ENCODE peak calls at places on chromosomes 3 and 15, in nine cellular contexts. E is neural crest cell, R is GM20000, M is esophagus squamous epithelium, U is brain microvascular endothelial cell, O is cardiac muscle cell, C is RWPE1, H is Calu3, P is NB4. W is an unnamed sample.

GRCh38 chr3:52039426-52039825 is 16.9 kb downstream of the DUSP7 start:
- DNase-seq in M (no peak), C (no peak), H (no peak), U (no peak), O (no peak), E (no peak), R (no peak), P (no peak), W (no peak)

GRCh38 chr3:104018541-104018940 is 1348.2 kb upstream of the ALCAM start:
- DNase-seq in H (no peak), U (no peak), E (no peak), C (peak), M (no peak), R (no peak), P (no peak), O (no peak), W (no peak)

GRCh38 chr3:178263236-178263916 is 272.9 kb upstream of the KCNMB2 start:
- DNase-seq in E (no peak), O (peak), C (no peak), R (no peak), M (no peak), H (no peak), U (no peak), P (peak), W (no peak)

GRCh38 chr15:35092846-35093245 is 7.8 kb upstream of the NANOGP8 start:
- DNase-seq in U (no peak), P (no peak), O (no peak), M (no peak), H (no peak), R (no peak), E (no peak), C (no peak), W (no peak)

GRCh38 chr15:43143203-43143941 is 10.0 kb downstream of the TMEM62 start:
- DNase-seq in M (no peak), U (no peak), E (no peak), P (no peak), O (no peak), R (peak), C (no peak), H (no peak), W (peak)

GRCh38 chr15:38707802-38708671 is 143.4 kb upstream of the RASGRP1 start:
- DNase-seq in C (peak), P (peak), O (peak), U (peak), E (peak), R (peak), M (no peak), H (peak), W (peak)

GRCh38 chr3:98525494-98525893 is 2.8 kb upstream of the CLDND1 start:
- DNase-seq in O (no peak), R (peak), P (no peak), U (no peak), M (no peak), C (no peak), E (no peak), H (no peak), W (no peak)

GRCh38 chr15:40536501-40536900 is 28.3 kb downstream of the CCDC32 start:
- DNase-seq in P (no peak), O (peak), H (no peak), M (no peak), R (no peak), C (no peak), E (no peak), U (peak), W (no peak)

GRCh38 chr15:77821188-77821958 is 188.7 kb upstream of the LINGO1 start:
- DNase-seq in R (peak), P (peak), E (peak), O (peak), C (peak), U (peak), H (peak), M (no peak), W (peak)

GRCh38 chr3:137854498-137855285 is 90.6 kb downstream of the SOX14 start:
- DNase-seq in E (no peak), C (no peak), U (no peak), P (no peak), H (no peak), O (no peak), M (no peak), R (no peak), W (no peak)

DNA sequence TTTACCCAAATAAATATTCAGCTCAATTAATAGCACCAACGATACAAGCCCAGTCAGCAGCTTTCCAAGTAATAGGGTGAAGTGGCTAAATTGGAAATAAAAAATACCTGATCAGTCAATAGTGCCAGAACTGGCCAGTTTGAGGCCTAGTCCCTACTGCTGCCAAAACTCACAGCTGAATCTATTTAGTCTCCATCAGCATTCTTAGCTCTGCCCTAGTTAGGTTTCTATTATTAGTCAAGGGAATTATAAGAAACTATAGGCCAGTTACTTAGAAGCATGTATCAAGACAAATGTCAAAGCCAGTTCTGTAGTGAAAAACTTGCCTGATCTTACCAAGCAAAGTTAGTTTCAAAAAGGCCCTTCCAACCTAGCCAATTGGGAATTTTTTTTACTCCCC is 146.2 kb upstream of the ZBTB20 start:
- DNase-seq in C (no peak), R (no peak), H (no peak), O (no peak), M (no peak), P (no peak), U (no peak), E (no peak), W (no peak)
- TF ChIP-seq CTCF in C (no peak), R (no peak), H (no peak), O (no peak), M (no peak), P (no peak), U (no peak), E (no peak), W (no peak)

GRCh38 chr3:58214484-58215316 is 3.9 kb upstream of the DNASE1L3 start:
- DNase-seq in M (no peak), H (no peak), O (no peak), E (no peak), R (peak), P (no peak), C (peak), U (peak), W (peak)
- TF ChIP-seq CTCF in M (no peak), H (no peak), O (no peak), E (no peak), R (no peak), P (no peak), C (no peak), U (no peak), W (peak)

GRCh38 chr15:92618121-92618520 is 37.5 kb downstream of the FAM174B start:
- DNase-seq in P (no peak), E (no peak), R (no peak), M (no peak), U (no peak), C (no peak), O (no peak), H (no peak), W (no peak)

GRCh38 chr15:92621972-92622533 is 33.5 kb downstream of the FAM174B start:
- DNase-seq in P (no peak), E (no peak), C (no peak), O (no peak), U (no peak), R (no peak), H (no peak), M (no peak), W (no peak)

GRCh38 chr15:92617197-92618037 is 38.2 kb downstream of the FAM174B start:
- DNase-seq in H (peak), M (no peak), P (no peak), R (no peak), C (no peak), U (peak), E (no peak), O (peak), W (no peak)

GRCh38 chr15:92616621-92617179 is 38.9 kb downstream of the FAM174B start:
- DNase-seq in M (no peak), U (no peak), O (peak), P (no peak), R (no peak), H (no peak), C (no peak), E (no peak), W (no peak)

DNA sequence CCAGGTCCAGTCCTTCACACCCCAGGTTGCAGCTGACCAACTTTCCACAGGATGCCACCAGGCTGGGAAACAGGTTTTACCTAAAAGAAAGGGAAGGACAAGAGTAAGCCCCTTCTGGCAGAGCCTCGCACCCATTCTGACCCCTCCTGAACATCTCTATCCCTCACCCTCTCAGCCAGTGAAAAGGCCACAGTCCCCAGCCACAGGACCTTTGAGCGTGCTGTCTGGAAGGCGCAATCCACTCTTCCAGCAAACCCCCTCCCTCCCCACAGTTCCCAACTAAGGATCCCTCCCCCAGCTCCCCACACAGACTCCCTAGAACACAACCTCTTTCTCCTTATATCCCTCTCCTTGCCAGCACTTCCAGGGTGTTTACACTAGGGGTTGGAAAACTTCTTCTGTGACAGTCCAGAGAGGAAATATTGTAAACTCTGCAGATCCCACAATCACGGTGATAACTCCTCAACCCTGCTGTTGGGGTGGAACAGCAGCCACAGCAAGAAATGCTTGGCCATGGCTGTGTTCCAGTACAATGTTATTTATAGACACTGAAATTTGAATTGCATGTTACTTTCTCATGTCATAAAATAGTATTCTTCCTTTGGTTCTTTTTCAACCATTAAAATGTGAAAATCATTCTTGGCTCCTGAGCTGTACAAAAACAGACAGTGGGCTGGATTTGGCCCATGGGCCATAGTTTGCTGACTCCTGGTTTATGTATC is 36.0 kb downstream of the FAM174B start:
- DNase-seq in P (no peak), R (no peak), C (no peak), E (no peak), O (peak), M (no peak), H (no peak), U (peak), W (no peak)
- TF ChIP-seq CTCF in P (no peak), R (no peak), C (no peak), E (no peak), O (no peak), M (no peak), H (no peak), U (no peak), W (no peak)

DNA sequence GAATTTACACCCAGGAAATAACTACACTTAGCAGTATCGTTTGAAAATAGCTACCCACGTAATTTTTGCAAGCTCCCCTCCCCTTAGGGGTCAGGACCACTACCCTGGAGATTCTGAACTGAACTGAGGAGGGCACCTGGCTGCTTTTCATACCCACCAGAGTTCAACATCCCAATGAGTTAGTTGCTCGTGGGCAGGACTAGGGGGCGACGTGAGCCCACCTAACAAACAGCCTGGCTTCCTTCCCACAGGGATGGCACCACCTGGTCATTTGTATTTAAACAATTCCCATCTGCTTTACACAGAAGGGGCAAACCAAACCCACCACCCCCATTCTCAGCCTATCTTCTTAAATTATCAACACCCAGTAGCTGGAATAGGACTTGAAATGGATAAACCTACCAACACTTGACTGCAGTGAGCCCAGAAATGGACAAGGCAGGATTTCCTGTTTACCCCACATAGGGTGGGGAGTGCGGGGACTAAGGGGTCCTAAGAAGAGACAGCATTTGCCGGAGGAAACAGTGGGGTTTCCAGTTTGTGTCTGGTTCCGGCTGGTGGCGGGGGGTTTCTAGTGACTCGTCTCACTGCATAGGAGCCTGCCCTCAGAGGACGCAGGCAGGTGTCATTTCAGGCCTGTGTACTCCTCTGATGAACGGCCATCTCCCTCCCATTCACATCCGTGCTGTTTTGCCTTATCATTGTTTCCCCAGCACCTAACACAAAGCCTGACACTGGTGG is 11.6 kb upstream of the VGLL4 start:
- DNase-seq in H (peak), M (no peak), C (no peak), U (no peak), E (no peak), P (peak), O (peak), R (no peak), W (no peak)
- TF ChIP-seq CTCF in H (peak), M (no peak), C (no peak), U (peak), E (peak), P (peak), O (peak), R (no peak), W (peak)

GRCh38 chr3:12681586-12682371 is 17.9 kb upstream of the RAF1 start:
- DNase-seq in C (no peak), H (no peak), E (no peak), M (no peak), O (peak), R (no peak), P (peak), U (peak), W (no peak)

GRCh38 chr3:12679468-12679867 is 15.6 kb upstream of the RAF1 start:
- DNase-seq in M (no peak), R (no peak), H (no peak), C (peak), O (peak), E (no peak), P (peak), U (peak), W (peak)

GRCh38 chr3:12677616-12678015 is 13.7 kb upstream of the RAF1 start:
- DNase-seq in C (no peak), M (no peak), E (no peak), R (no peak), H (no peak), U (no peak), P (no peak), O (no peak), W (no peak)

GRCh38 chr3:12686096-12686495 is 22.2 kb upstream of the RAF1 start:
- DNase-seq in P (no peak), O (no peak), E (no peak), R (no peak), C (no peak), H (no peak), M (no peak), U (no peak), W (no peak)

GRCh38 chr3:12681089-12681488 is 17.2 kb upstream of the RAF1 start:
- DNase-seq in U (no peak), O (no peak), H (no peak), P (no peak), R (no peak), E (no peak), M (no peak), C (no peak), W (no peak)
- TF ChIP-seq CTCF in U (no peak), O (no peak), H (no peak), P (no peak), R (no peak), E (no peak), M (no peak), C (no peak), W (no peak)

DNA sequence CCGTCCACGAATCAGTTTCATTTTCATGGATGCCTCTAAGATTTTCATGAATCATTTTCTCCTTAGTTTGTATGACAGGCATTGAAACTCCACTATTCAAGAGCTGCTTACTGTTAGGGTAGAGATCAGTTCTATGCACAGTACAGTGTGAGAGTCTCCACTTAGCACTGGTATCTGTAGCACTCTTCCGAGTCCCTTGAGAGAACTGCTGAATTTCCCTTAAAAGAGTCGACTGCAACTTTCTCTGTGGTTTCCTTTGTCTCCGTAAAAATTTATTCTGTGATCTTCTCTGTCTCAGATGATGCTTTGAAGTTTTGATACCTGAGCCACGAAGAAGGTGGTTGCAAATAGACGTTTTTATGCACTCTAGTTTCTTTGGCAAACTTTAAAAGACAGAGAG is 14.8 kb downstream of the GTPBP8 start:
- DNase-seq in U (no peak), H (no peak), C (no peak), P (no peak), M (no peak), E (no peak), O (no peak), R (no peak), W (no peak)
- TF ChIP-seq CTCF in U (no peak), H (no peak), C (no peak), P (no peak), M (no peak), E (no peak), O (no peak), R (no peak), W (no peak)

DNA sequence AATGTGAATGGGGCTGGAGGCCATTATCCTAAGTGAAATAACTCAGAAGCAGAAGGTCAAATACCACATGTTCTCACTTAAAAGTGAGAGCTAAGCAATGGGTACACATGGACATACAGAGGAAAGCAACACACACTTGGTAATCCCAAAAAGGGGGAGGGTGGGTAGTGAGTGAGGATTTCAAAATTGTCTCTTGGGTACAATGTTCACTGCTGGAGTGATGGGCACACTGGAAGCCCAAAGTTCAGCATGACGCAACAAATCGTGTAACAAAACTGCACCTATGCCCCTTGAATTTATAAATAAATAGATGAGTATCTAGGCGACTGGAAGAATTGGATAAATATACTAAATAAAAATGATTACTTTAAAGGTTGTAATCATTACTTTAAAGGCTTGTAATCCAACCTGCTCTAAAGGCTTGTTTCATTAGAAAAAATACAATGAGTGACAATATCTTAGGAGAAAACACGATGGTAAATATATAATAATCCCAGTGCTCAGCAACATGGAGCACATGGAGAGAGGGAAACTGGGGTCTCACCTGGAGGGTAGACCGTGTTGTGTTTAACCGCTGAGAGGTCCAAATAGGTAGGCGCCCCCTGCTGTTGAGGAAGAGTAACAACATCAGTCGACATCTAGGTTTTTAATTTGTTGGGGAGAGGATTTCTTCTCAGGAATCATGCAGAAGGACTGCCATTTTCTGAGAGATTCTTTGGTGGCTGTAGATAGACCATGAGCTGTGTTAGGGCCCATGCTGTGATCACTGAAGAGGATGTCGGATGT is 78.5 kb upstream of the ROBO1 start:
- DNase-seq in P (peak), U (no peak), R (peak), E (peak), H (no peak), C (no peak), O (no peak), M (no peak), W (peak)
- TF ChIP-seq CTCF in P (peak), U (peak), R (peak), E (peak), H (no peak), C (peak), O (peak), M (no peak), W (peak)

DNA sequence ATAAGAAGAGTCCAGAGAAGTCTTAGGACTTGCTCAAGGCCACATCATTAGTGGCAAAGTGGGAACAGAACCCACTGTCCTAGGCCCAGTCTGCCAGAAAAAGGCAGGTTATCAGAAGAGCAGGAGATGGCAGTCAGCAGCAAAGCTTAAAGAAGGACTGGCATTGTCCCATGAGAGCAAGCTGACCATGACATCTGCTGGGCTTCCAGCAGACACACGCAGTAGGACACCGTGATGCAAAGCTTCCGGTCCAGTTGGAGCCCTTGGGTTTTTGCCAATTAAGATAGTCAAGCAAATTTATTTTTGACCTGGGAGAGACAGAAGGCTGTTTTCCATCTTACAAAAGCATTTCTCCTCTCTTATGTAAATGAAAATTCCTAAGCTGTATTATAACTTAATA is 42.1 kb downstream of the ZBTB38 start:
- DNase-seq in P (no peak), M (no peak), C (no peak), H (no peak), U (peak), R (no peak), O (peak), E (no peak), W (no peak)
- TF ChIP-seq CTCF in P (no peak), M (no peak), C (no peak), H (no peak), U (peak), R (no peak), O (no peak), E (no peak), W (no peak)